ENCODE peak calls at places on chromosomes 7 and 10, in four cellular contexts. Z, B, Y and U are unnamed samples.

GRCh38 chr7:138785587-138786437 is 12.0 kb upstream of the TMEM213 start:
- DNase-seq in Z (no peak), B (peak; percentile 10), Y (no peak), U (no peak)

GRCh38 chr7:55571534-55572377 is 546 bp downstream of the VOPP1 start:
- DNase-seq in Y (peak; percentile 18), Z (peak; percentile 62), B (peak; percentile 56), U (no peak)

GRCh38 chr7:7438851-7439250 is 96.8 kb downstream of the COL28A1 start:
- DNase-seq in B (peak; percentile 78), Z (peak; percentile 56), Y (no peak), U (peak; percentile 41)

GRCh38 chr10:124723826-124724225 is 20.4 kb downstream of the FAM53B start:
- DNase-seq in B (no peak), Z (no peak), Y (no peak), U (no peak)

GRCh38 chr7:95317966-95318365 is 6.4 kb downstream of the PON1 start:
- DNase-seq in Z (no peak), B (no peak), Y (no peak), U (no peak)

GRCh38 chr7:149494738-149495368 is 2.8 kb downstream of the ZNF746 start:
- DNase-seq in Y (no peak), B (peak; percentile 88), Z (no peak), U (no peak)

GRCh38 chr10:3251172-3251571 is 78.6 kb upstream of the PITRM1 start:
- DNase-seq in Z (no peak), B (no peak), Y (no peak), U (no peak)

GRCh38 chr10:26733750-26734568 is 36.5 kb downstream of the PDSS1 start:
- DNase-seq in B (no peak), Y (no peak), Z (no peak), U (peak; percentile 14)

GRCh38 chr7:142930126-142930730 is 3.3 kb downstream of the TRPV5 start:
- DNase-seq in Z (no peak), Y (no peak), B (no peak), U (no peak)

GRCh38 chr7:98286701-98287485 is 5.4 kb downstream of the BRI3 start:
- DNase-seq in Y (no peak), B (no peak), Z (no peak), U (no peak)

GRCh38 chr7:16051561-16052280 is 365.2 kb upstream of the MEOX2 start:
- DNase-seq in B (no peak), Y (no peak), Z (no peak), U (no peak)

GRCh38 chr7:2106920-2107319 is 125.8 kb downstream of the MAD1L1 start:
- DNase-seq in B (no peak), Z (peak; percentile 89), Y (no peak), U (no peak)

GRCh38 chr10:72421895-72422540 is 67.3 kb upstream of the DNAJB12 start:
- DNase-seq in Z (no peak), B (no peak), Y (no peak), U (no peak)

GRCh38 chr10:116069856-116070255 is 203.2 kb downstream of the GFRA1 start:
- DNase-seq in Z (no peak), B (no peak), Y (no peak), U (no peak)

GRCh38 chr10:31759124-31759798 is 169.4 kb downstream of the ARHGAP12 start:
- DNase-seq in Z (peak; percentile 49), Y (no peak), B (peak; percentile 80), U (peak; percentile 24)

GRCh38 chr10:119283818-119284217 is 76.4 kb downstream of the GRK5 start:
- DNase-seq in B (no peak), Z (no peak), Y (no peak), U (no peak)

GRCh38 chr7:92834661-92835139 is 1.7 kb downstream of the CDK6 start:
- DNase-seq in B (peak; percentile 50), Z (no peak), Y (no peak), U (no peak)

GRCh38 chr10:129775681-129776080 is 188.4 kb downstream of the EBF3 start:
- DNase-seq in B (no peak), Y (no peak), Z (no peak), U (no peak)